ENCODE peak calls at places on chromosomes 6 and 20, in ten cellular contexts. One of them, this sample, is unnamed.
A peak's percentile ranks its signal among the peaks of the same experiment; 100 is the strongest.

GRCh38 chr6:162814417-162814988 is 86.7 kb downstream of the PACRG start:
- DNase-seq in hepatocyte: no peak
- DNase-seq in foreskin fibroblast: no peak
- DNase-seq in coronary artery: no peak
- DNase-seq in lower leg skin: no peak
- DNase-seq in astrocyte of the spinal cord: no peak
- DNase-seq in AG04450: no peak
- DNase-seq in Panc1: no peak
- DNase-seq in AG04449: no peak
- DNase-seq in fibroblast of lung: no peak
- DNase-seq in this sample: no peak

GRCh38 chr20:60787264-60787663 is 464.8 kb upstream of the CDH4 start:
- DNase-seq in hepatocyte: no peak
- DNase-seq in foreskin fibroblast: no peak
- DNase-seq in coronary artery: no peak
- DNase-seq in lower leg skin: no peak
- DNase-seq in astrocyte of the spinal cord: no peak
- DNase-seq in AG04450: no peak
- DNase-seq in Panc1: no peak
- DNase-seq in AG04449: no peak
- DNase-seq in fibroblast of lung: peak; percentile 8
- DNase-seq in this sample: no peak

GRCh38 chr6:163533443-163533842 is 118.9 kb downstream of the QKI start:
- DNase-seq in hepatocyte: peak; percentile 62
- DNase-seq in foreskin fibroblast: peak; percentile 92
- DNase-seq in coronary artery: no peak
- DNase-seq in lower leg skin: no peak
- DNase-seq in astrocyte of the spinal cord: peak; percentile 91
- DNase-seq in AG04450: peak; percentile 80
- DNase-seq in Panc1: no peak
- DNase-seq in AG04449: peak; percentile 69
- DNase-seq in fibroblast of lung: peak; percentile 93
- DNase-seq in this sample: peak; percentile 86

GRCh38 chr6:165770430-165771082 is 107.5 kb upstream of the PDE10A start:
- DNase-seq in hepatocyte: no peak
- DNase-seq in foreskin fibroblast: no peak
- DNase-seq in coronary artery: no peak
- DNase-seq in lower leg skin: no peak
- DNase-seq in astrocyte of the spinal cord: no peak
- DNase-seq in AG04450: no peak
- DNase-seq in Panc1: no peak
- DNase-seq in AG04449: no peak
- DNase-seq in fibroblast of lung: no peak
- DNase-seq in this sample: peak; percentile 38

GRCh38 chr20:12975833-12976608 is 32.8 kb upstream of the SPTLC3 start:
- DNase-seq in hepatocyte: no peak
- DNase-seq in foreskin fibroblast: no peak
- DNase-seq in coronary artery: no peak
- DNase-seq in lower leg skin: no peak
- DNase-seq in astrocyte of the spinal cord: no peak
- DNase-seq in AG04450: no peak
- DNase-seq in Panc1: no peak
- DNase-seq in AG04449: no peak
- DNase-seq in fibroblast of lung: no peak
- DNase-seq in this sample: no peak

GRCh38 chr6:12929678-12930077 is 213.1 kb downstream of the PHACTR1 start:
- DNase-seq in hepatocyte: no peak
- DNase-seq in foreskin fibroblast: no peak
- DNase-seq in coronary artery: no peak
- DNase-seq in lower leg skin: no peak
- DNase-seq in astrocyte of the spinal cord: no peak
- DNase-seq in AG04450: no peak
- DNase-seq in Panc1: no peak
- DNase-seq in AG04449: no peak
- DNase-seq in fibroblast of lung: no peak
- DNase-seq in this sample: no peak

GRCh38 chr6:16476861-16477260 is 238.5 kb downstream of the GMPR start:
- DNase-seq in hepatocyte: no peak
- DNase-seq in foreskin fibroblast: no peak
- DNase-seq in coronary artery: no peak
- DNase-seq in lower leg skin: no peak
- DNase-seq in astrocyte of the spinal cord: no peak
- DNase-seq in AG04450: no peak
- DNase-seq in Panc1: no peak
- DNase-seq in AG04449: no peak
- DNase-seq in fibroblast of lung: no peak
- DNase-seq in this sample: no peak

GRCh38 chr6:106324726-106325335 is 729 bp downstream of the ATG5 start:
- DNase-seq in hepatocyte: no peak
- DNase-seq in foreskin fibroblast: no peak
- DNase-seq in coronary artery: no peak
- DNase-seq in lower leg skin: no peak
- DNase-seq in astrocyte of the spinal cord: peak; percentile 22
- DNase-seq in AG04450: no peak
- DNase-seq in Panc1: no peak
- DNase-seq in AG04449: no peak
- DNase-seq in fibroblast of lung: peak; percentile 22
- DNase-seq in this sample: peak; percentile 25

GRCh38 chr6:42352856-42353564 is 98.7 kb downstream of the TRERF1 start:
- DNase-seq in hepatocyte: no peak
- DNase-seq in foreskin fibroblast: peak; percentile 72
- DNase-seq in coronary artery: no peak
- DNase-seq in lower leg skin: no peak
- DNase-seq in astrocyte of the spinal cord: peak; percentile 62
- DNase-seq in AG04450: peak; percentile 34
- DNase-seq in Panc1: no peak
- DNase-seq in AG04449: peak; percentile 42
- DNase-seq in fibroblast of lung: peak; percentile 70
- DNase-seq in this sample: peak; percentile 73

GRCh38 chr6:108080010-108080780 is 5.7 kb upstream of the OSTM1 start:
- DNase-seq in hepatocyte: no peak
- DNase-seq in foreskin fibroblast: peak; percentile 51
- DNase-seq in coronary artery: no peak
- DNase-seq in lower leg skin: no peak
- DNase-seq in astrocyte of the spinal cord: peak; percentile 84
- DNase-seq in AG04450: no peak
- DNase-seq in Panc1: no peak
- DNase-seq in AG04449: no peak
- DNase-seq in fibroblast of lung: peak; percentile 57
- DNase-seq in this sample: peak; percentile 69

GRCh38 chr20:47354388-47354709 is 2.1 kb downstream of the ZMYND8 start:
- DNase-seq in hepatocyte: no peak
- DNase-seq in foreskin fibroblast: no peak
- DNase-seq in coronary artery: no peak
- DNase-seq in lower leg skin: no peak
- DNase-seq in astrocyte of the spinal cord: no peak
- DNase-seq in AG04450: no peak
- DNase-seq in Panc1: no peak
- DNase-seq in AG04449: no peak
- DNase-seq in fibroblast of lung: no peak
- DNase-seq in this sample: no peak
- H3K4me3 ChIP-seq in hepatocyte: peak overlapping the region; percentile 10
- H3K4me3 ChIP-seq in foreskin fibroblast: peak overlapping the region; percentile 29
- H3K4me3 ChIP-seq in coronary artery: peak overlapping the region; percentile 22
- H3K4me3 ChIP-seq in lower leg skin: no peak overlapping the region
- H3K4me3 ChIP-seq in astrocyte of the spinal cord: peak overlapping the region; percentile 19
- H3K4me3 ChIP-seq in AG04450: peak overlapping the region; percentile 52
- H3K4me3 ChIP-seq in Panc1: peak overlapping the region; percentile 28
- H3K4me3 ChIP-seq in AG04449: peak overlapping the region; percentile 52
- H3K4me3 ChIP-seq in fibroblast of lung: peak overlapping the region; percentile 24
- H3K4me3 ChIP-seq in this sample: peak overlapping the region; percentile 61

GRCh38 chr6:44086931-44087574 is 40.2 kb downstream of the MRPL14 start:
- DNase-seq in hepatocyte: peak; percentile 52
- DNase-seq in foreskin fibroblast: no peak
- DNase-seq in coronary artery: no peak
- DNase-seq in lower leg skin: no peak
- DNase-seq in astrocyte of the spinal cord: no peak
- DNase-seq in AG04450: no peak
- DNase-seq in Panc1: no peak
- DNase-seq in AG04449: no peak
- DNase-seq in fibroblast of lung: no peak
- DNase-seq in this sample: no peak
- TF ChIP-seq CTCF in hepatocyte: no peak
- TF ChIP-seq CTCF in foreskin fibroblast: no peak
- TF ChIP-seq CTCF in coronary artery: no peak
- TF ChIP-seq CTCF in lower leg skin: no peak
- TF ChIP-seq CTCF in astrocyte of the spinal cord: no peak
- TF ChIP-seq CTCF in AG04450: no peak
- TF ChIP-seq CTCF in Panc1: no peak
- TF ChIP-seq CTCF in AG04449: no peak
- TF ChIP-seq CTCF in fibroblast of lung: no peak
- TF ChIP-seq CTCF in this sample: no peak

DNA sequence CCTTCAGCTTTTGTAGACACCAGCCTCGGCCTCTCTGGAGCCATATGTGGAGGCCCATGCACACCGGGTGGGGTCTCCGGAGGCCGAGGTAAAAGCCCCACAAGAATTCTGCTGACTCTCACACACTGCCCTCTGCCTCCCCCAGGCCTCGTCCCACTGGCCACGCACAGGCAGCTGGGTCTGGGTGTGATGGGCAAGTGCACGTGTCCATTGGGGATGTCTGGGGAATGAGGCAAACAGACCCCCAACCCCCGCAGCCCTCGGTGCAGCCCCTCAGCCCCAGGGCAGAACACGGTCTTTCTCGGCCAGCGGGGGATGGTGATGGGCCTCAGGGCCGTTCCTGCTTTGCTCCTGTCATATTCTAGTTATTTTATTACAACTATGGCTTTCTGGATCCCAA is 44.0 kb upstream of the GATA5 start:
- DNase-seq in hepatocyte: no peak
- DNase-seq in foreskin fibroblast: no peak
- DNase-seq in coronary artery: no peak
- DNase-seq in lower leg skin: no peak
- DNase-seq in astrocyte of the spinal cord: no peak
- DNase-seq in AG04450: no peak
- DNase-seq in Panc1: no peak
- DNase-seq in AG04449: no peak
- DNase-seq in fibroblast of lung: no peak
- DNase-seq in this sample: no peak
- H3K4me3 ChIP-seq in hepatocyte: no peak overlapping the region
- H3K4me3 ChIP-seq in foreskin fibroblast: no peak overlapping the region
- H3K4me3 ChIP-seq in coronary artery: no peak overlapping the region
- H3K4me3 ChIP-seq in lower leg skin: no peak overlapping the region
- H3K4me3 ChIP-seq in astrocyte of the spinal cord: no peak overlapping the region
- H3K4me3 ChIP-seq in AG04450: no peak overlapping the region
- H3K4me3 ChIP-seq in Panc1: no peak overlapping the region
- H3K4me3 ChIP-seq in AG04449: no peak overlapping the region
- H3K4me3 ChIP-seq in fibroblast of lung: no peak overlapping the region
- H3K4me3 ChIP-seq in this sample: no peak overlapping the region

GRCh38 chr6:132511159-132511835 is 1.6 kb downstream of the STX7 start:
- DNase-seq in hepatocyte: peak; percentile 47
- DNase-seq in foreskin fibroblast: no peak
- DNase-seq in coronary artery: no peak
- DNase-seq in lower leg skin: peak; percentile 40
- DNase-seq in astrocyte of the spinal cord: no peak
- DNase-seq in AG04450: no peak
- DNase-seq in Panc1: no peak
- DNase-seq in AG04449: no peak
- DNase-seq in fibroblast of lung: no peak
- DNase-seq in this sample: no peak
- TF ChIP-seq CTCF in hepatocyte: no peak
- TF ChIP-seq CTCF in foreskin fibroblast: no peak
- TF ChIP-seq CTCF in coronary artery: no peak
- TF ChIP-seq CTCF in lower leg skin: no peak
- TF ChIP-seq CTCF in astrocyte of the spinal cord: no peak
- TF ChIP-seq CTCF in AG04450: no peak
- TF ChIP-seq CTCF in Panc1: no peak
- TF ChIP-seq CTCF in AG04449: no peak
- TF ChIP-seq CTCF in fibroblast of lung: no peak
- TF ChIP-seq CTCF in this sample: no peak

DNA sequence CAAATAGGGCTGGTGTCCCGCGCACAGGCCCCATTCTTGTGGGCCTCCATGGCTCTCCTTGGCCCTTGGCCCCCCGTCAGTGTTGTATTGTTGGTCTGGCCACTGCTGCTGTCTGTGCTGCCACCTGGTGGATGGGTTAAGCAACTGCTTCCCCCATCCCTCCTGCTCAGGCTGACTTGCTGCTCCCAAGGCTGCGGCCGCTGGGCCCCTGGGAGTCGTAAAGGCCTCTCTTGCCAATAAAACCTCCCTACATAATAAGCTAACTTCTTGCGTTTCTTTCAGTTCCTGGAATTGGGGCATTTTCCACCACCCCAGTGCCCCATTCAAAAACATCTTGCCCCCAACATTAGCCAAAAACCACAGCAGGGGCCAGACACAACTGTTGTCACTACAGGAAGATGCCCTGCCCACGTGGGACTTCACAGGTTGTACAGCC is 27.1 kb downstream of the CD83 start:
- DNase-seq in hepatocyte: peak; percentile 85
- DNase-seq in foreskin fibroblast: peak; percentile 44
- DNase-seq in coronary artery: no peak
- DNase-seq in lower leg skin: peak; percentile 20
- DNase-seq in astrocyte of the spinal cord: peak; percentile 61
- DNase-seq in AG04450: peak; percentile 27
- DNase-seq in Panc1: peak; percentile 53
- DNase-seq in AG04449: no peak
- DNase-seq in fibroblast of lung: peak; percentile 57
- DNase-seq in this sample: peak; percentile 64
- H3K4me3 ChIP-seq in hepatocyte: no peak overlapping the region
- H3K4me3 ChIP-seq in foreskin fibroblast: no peak overlapping the region
- H3K4me3 ChIP-seq in coronary artery: no peak overlapping the region
- H3K4me3 ChIP-seq in lower leg skin: no peak overlapping the region
- H3K4me3 ChIP-seq in astrocyte of the spinal cord: no peak overlapping the region
- H3K4me3 ChIP-seq in AG04450: no peak overlapping the region
- H3K4me3 ChIP-seq in Panc1: no peak overlapping the region
- H3K4me3 ChIP-seq in AG04449: no peak overlapping the region
- H3K4me3 ChIP-seq in fibroblast of lung: no peak overlapping the region
- H3K4me3 ChIP-seq in this sample: no peak overlapping the region

GRCh38 chr20:22966787-22967464 is 68.2 kb upstream of the SSTR4 start:
- DNase-seq in hepatocyte: no peak
- DNase-seq in foreskin fibroblast: no peak
- DNase-seq in coronary artery: no peak
- DNase-seq in lower leg skin: no peak
- DNase-seq in astrocyte of the spinal cord: no peak
- DNase-seq in AG04450: no peak
- DNase-seq in Panc1: no peak
- DNase-seq in AG04449: no peak
- DNase-seq in fibroblast of lung: no peak
- DNase-seq in this sample: no peak
- TF ChIP-seq CTCF in hepatocyte: no peak
- TF ChIP-seq CTCF in foreskin fibroblast: no peak
- TF ChIP-seq CTCF in coronary artery: no peak
- TF ChIP-seq CTCF in lower leg skin: no peak
- TF ChIP-seq CTCF in astrocyte of the spinal cord: no peak
- TF ChIP-seq CTCF in AG04450: no peak
- TF ChIP-seq CTCF in Panc1: no peak
- TF ChIP-seq CTCF in AG04449: no peak
- TF ChIP-seq CTCF in fibroblast of lung: no peak
- TF ChIP-seq CTCF in this sample: no peak

GRCh38 chr6:134177753-134178229 is 125.4 kb upstream of the SLC2A12 start:
- DNase-seq in hepatocyte: peak; percentile 48
- DNase-seq in foreskin fibroblast: peak; percentile 84
- DNase-seq in coronary artery: no peak
- DNase-seq in lower leg skin: no peak
- DNase-seq in astrocyte of the spinal cord: no peak
- DNase-seq in AG04450: no peak
- DNase-seq in Panc1: no peak
- DNase-seq in AG04449: no peak
- DNase-seq in fibroblast of lung: peak; percentile 56
- DNase-seq in this sample: peak; percentile 81
- H3K4me3 ChIP-seq in hepatocyte: peak overlapping the region; percentile 4
- H3K4me3 ChIP-seq in foreskin fibroblast: peak overlapping the region; percentile 57
- H3K4me3 ChIP-seq in coronary artery: peak overlapping the region; percentile 70
- H3K4me3 ChIP-seq in lower leg skin: no peak overlapping the region
- H3K4me3 ChIP-seq in astrocyte of the spinal cord: peak overlapping the region; percentile 30
- H3K4me3 ChIP-seq in AG04450: peak overlapping the region; percentile 55
- H3K4me3 ChIP-seq in Panc1: peak overlapping the region; percentile 63
- H3K4me3 ChIP-seq in AG04449: peak overlapping the region; percentile 58
- H3K4me3 ChIP-seq in fibroblast of lung: peak overlapping the region; percentile 12
- H3K4me3 ChIP-seq in this sample: peak overlapping the region; percentile 62

This sample was measured in fibroblast of the aortic adventitia.